ENCODE peak calls at places on chromosome 11, in four cellular contexts. A is heart left ventricle, R is kidney, U is upper lobe of right lung. J is an unnamed sample. For H3K4me1, the result is how much of the 10 kb centered on the place peaks cover.

GRCh38 chr11:14237333-14237988 is 121.5 kb downstream of the RRAS2 start:
- DNase-seq in A (no peak), R (no peak), U (no peak), J (no peak)

GRCh38 chr11:91394073-91394717 is 830.4 kb upstream of the FAT3 start:
- DNase-seq in A (no peak), R (no peak), U (no peak), J (no peak)

GRCh38 chr11:101341578-101341977 is 212.0 kb upstream of the PGR start:
- DNase-seq in A (no peak), R (no peak), U (no peak), J (no peak)

GRCh38 chr11:68354181-68354872 is 41.9 kb downstream of the LRP5 start:
- DNase-seq in A (peak), R (peak), U (peak), J (peak)

GRCh38 chr11:20762112-20762511 is 92.7 kb downstream of the NELL1 start:
- DNase-seq in A (no peak), R (no peak), U (no peak), J (no peak)

GRCh38 chr11:1285876-1286275 is 23.6 kb downstream of the TOLLIP start:
- DNase-seq in A (peak), R (peak), U (no peak), J (no peak)

GRCh38 chr11:126498281-126498680 is 142.8 kb downstream of the ST3GAL4 start:
- DNase-seq in A (no peak), R (no peak), U (no peak), J (no peak)

GRCh38 chr11:112539165-112539564 is 278.5 kb upstream of the PLET1 start:
- DNase-seq in A (no peak), R (no peak), U (no peak), J (no peak)

GRCh38 chr11:82756765-82757650 is 23.3 kb upstream of the FAM181B start:
- DNase-seq in A (no peak), R (no peak), U (no peak), J (no peak)

GRCh38 chr11:110295487-110296225 is 758 bp downstream of the RDX start:
- DNase-seq in A (peak), R (peak), U (peak), J (no peak)

GRCh38 chr11:2144549-2145220 is 5.5 kb upstream of the IGF2 start:
- DNase-seq in A (no peak), R (no peak), U (no peak), J (no peak)

GRCh38 chr11:13012037-13012693 is 3.0 kb downstream of the RASSF10 start:
- DNase-seq in A (no peak), R (no peak), U (no peak), J (no peak)

GRCh38 chr11:125404136-125404810 is 91.8 kb downstream of the FEZ1 start:
- DNase-seq in A (no peak), R (peak), U (no peak), J (no peak)

GRCh38 chr11:122697636-122698167 is 42.2 kb downstream of the UBASH3B start:
- DNase-seq in A (no peak), R (no peak), U (no peak), J (no peak)

GRCh38 chr11:32962016-32962415 is 53.7 kb upstream of the DEPDC7 start:
- DNase-seq in A (no peak), R (no peak), U (no peak), J (no peak)

GRCh38 chr11:108654994-108655631 is 9.8 kb upstream of the DDX10 start:
- DNase-seq in A (no peak), R (no peak), U (no peak), J (no peak)

GRCh38 chr11:6298605-6299004 is 21.7 kb downstream of the CAVIN3 start:
- DNase-seq in A (no peak), R (no peak), U (peak), J (no peak)

GRCh38 chr11:110858556-110858921 is 146.3 kb upstream of the ARHGAP20 start:
- DNase-seq in A (peak), R (peak), U (no peak), J (no peak)

GRCh38 chr11:9320047-9320446 is 5.7 kb upstream of the TMEM41B start:
- DNase-seq in A (no peak), R (no peak), U (no peak), J (no peak)

GRCh38 chr11:38824573-38824972 is 2226.5 kb upstream of the RAG2 start:
- DNase-seq in A (no peak), R (no peak), U (no peak), J (no peak)

GRCh38 chr11:1227551-1228182 is 4.8 kb downstream of the MUC5B start:
- DNase-seq in A (peak), R (peak), U (peak), J (peak)

GRCh38 chr11:128737704-128738103 is 43.8 kb downstream of the FLI1 start:
- DNase-seq in A (no peak), R (no peak), U (no peak), J (no peak)

GRCh38 chr11:44621784-44622183 is 56.3 kb downstream of the CD82 start:
- DNase-seq in A (no peak), R (no peak), U (no peak), J (no peak)

DNA sequence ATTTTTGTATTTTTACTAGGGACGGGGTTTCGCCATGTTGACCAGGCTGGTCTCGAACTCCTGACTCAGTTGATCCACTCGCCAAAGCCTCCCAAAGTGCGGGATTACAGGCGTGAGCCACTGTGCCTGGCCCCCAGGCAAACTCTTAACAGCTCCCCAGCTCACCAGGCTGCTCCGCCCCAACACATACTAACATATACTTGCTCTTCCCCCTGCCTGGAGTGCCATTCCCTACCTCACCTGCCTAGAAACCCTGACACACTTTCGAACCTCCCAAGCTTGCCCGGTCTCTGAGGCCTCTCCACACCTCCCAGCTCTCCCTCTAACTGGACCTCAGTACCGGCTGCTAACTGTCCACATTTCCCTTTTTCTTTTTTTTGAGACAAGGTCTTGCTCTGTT is 8.5 kb downstream of the MAP4K2 start:
- DNase-seq in A (no peak), R (peak), U (peak), J (no peak)
- H3K4me1 ChIP-seq in A (under half), R (under half), U (under half), J (under half)

DNA sequence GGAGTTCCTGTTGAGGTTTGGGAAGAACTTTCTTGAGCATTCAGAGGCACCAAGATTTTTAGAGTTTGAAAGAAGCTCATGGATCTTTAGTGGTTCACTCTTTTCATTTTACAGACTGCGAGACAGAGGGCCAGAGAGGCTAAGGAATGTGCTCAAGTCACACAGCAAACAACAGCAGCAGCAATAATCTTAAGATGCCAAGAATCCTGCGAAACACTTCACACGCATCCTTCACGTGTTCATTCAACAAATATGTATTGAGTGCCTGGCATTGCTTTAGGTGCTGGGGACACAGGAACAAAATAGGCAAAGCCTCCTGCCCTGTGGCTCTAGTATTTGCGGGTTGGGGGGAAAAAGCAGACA is 987 bp upstream of the TMPRSS13 start:
- DNase-seq in A (no peak), R (no peak), U (no peak), J (no peak)
- H3K4me3 ChIP-seq in A (no peak), R (no peak), U (no peak), J (no peak)

DNA sequence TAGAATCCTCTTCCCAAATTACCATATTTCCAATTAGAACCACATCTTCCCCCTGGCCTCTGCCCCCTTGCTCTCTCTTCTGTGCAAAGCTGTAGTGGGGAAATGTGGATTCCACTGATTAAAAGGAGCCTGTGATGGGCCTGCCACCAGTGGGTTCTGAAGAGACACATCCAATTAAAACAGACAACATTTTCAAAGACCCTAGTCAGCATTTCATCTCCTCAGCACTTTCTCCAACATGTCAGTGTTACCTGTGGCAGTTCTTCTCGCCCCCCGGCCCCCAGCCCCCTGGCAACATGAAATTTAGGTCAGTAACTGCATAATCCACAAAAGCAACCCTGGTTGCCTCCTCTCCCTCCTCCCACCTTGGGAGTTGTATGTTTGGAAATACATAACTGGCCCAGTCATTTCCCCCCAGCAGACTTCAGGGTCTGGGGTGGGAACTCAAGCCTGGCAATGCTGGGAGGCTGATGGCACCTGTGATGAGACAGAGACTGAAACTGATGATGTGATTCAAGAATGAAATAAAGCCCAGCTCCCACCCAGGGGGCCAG is 99.8 kb upstream of the AMOTL1 start:
- DNase-seq in A (no peak), R (no peak), U (no peak), J (no peak)
- H3K4me1 ChIP-seq in A (under half), R (under half), U (under half), J (under half)

DNA sequence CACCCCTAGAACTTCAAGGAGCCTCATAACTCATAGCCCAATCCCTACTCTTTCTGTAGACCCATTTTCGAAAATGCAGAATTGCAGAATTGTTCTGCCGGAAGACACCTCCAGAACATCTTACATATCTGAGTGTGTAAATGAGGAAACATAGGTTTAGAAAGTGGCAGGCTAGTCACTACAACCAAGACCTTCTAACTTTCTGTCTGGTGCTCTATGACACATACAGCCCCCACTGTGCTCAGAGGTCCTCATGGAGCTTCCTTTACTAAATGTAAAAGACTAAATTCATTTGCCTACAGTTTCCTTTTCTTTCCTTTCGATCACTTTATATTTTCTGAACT is 132.1 kb upstream of the DDI1 start:
- DNase-seq in A (no peak), R (no peak), U (no peak), J (no peak)
- H3K4me3 ChIP-seq in A (no peak), R (no peak), U (no peak), J (no peak)

DNA sequence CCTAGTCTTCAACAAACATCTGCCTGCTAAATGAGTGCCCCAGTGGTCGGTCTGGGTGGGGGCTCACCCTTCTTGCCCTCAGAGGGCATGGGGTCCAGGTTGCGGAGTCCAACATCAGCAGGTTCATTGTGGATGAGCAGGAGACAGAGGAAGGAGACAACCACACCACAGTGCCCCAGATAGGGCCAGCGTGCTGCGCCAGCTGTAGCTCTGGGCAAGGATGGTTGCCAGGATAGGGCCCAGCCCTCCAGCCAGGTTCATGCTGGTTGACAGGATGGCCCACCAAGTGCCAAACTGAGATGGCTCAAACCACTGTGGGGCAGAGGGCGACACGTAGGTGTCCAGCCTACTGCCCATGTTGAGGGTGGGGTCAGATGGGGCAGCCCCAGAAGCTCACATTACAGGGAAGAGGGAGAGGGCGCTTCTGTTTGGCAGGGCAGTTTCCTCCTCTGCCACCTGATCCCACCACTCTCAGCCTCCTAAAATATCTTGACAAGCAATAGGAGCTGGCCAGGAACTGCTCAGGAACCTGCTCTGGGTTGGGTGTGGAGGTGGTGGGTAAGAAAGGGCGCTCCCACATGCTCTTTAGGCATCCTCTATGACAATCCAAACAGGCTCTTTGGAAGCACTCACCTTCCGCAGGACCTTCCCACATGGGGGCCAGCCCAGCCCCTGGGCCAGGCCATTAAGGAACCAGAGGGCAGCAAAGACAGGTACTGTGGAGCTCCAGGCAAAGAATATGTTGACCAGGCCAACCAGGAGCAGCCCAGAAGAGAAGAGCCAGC is 2.9 kb downstream of the SLC37A4 start:
- DNase-seq in A (no peak), R (no peak), U (no peak), J (no peak)
- H3K4me1 ChIP-seq in A (under half), R (under half), U (under half), J (under half)

J was measured in RWPE2.